ENCODE peak calls at places on chromosomes 2 and 18, in nine cellular contexts. One of them, this sample, is unnamed.

GRCh38 chr2:214077727-214078126 is 333.1 kb upstream of the VWC2L start:
- DNase-seq in PC-3: no peak
- DNase-seq in MM.1S: no peak
- DNase-seq in MCF 10A: no peak
- DNase-seq in GM12865: no peak
- DNase-seq in heart left ventricle: no peak
- DNase-seq in tibial artery: no peak
- DNase-seq in breast epithelium: no peak
- DNase-seq in A673: no peak
- DNase-seq in this sample: no peak

GRCh38 chr2:83058683-83059082 is 1400.4 kb downstream of the SUCLG1 start:
- DNase-seq in MCF 10A: no peak
- DNase-seq in tibial artery: no peak
- DNase-seq in MM.1S: no peak
- DNase-seq in GM12865: no peak
- DNase-seq in A673: no peak
- DNase-seq in PC-3: no peak
- DNase-seq in heart left ventricle: no peak
- DNase-seq in breast epithelium: no peak
- DNase-seq in this sample: no peak

GRCh38 chr2:179954026-179954425 is 53.1 kb downstream of the CWC22 start:
- DNase-seq in MCF 10A: peak
- DNase-seq in GM12865: no peak
- DNase-seq in A673: no peak
- DNase-seq in breast epithelium: no peak
- DNase-seq in MM.1S: no peak
- DNase-seq in PC-3: peak
- DNase-seq in heart left ventricle: no peak
- DNase-seq in tibial artery: no peak
- DNase-seq in this sample: no peak

GRCh38 chr2:226087505-226088365 is 688.2 kb downstream of the NYAP2 start:
- DNase-seq in GM12865: no peak
- DNase-seq in tibial artery: no peak
- DNase-seq in MM.1S: no peak
- DNase-seq in A673: no peak
- DNase-seq in heart left ventricle: no peak
- DNase-seq in PC-3: no peak
- DNase-seq in MCF 10A: peak
- DNase-seq in breast epithelium: no peak
- DNase-seq in this sample: peak

GRCh38 chr2:73776869-73777519 is 2.9 kb downstream of the DUSP11 start:
- DNase-seq in breast epithelium: no peak
- DNase-seq in GM12865: no peak
- DNase-seq in A673: no peak
- DNase-seq in tibial artery: no peak
- DNase-seq in PC-3: peak
- DNase-seq in MCF 10A: peak
- DNase-seq in MM.1S: no peak
- DNase-seq in heart left ventricle: no peak
- DNase-seq in this sample: no peak

GRCh38 chr18:6557470-6558245 is 142.9 kb upstream of the L3MBTL4 start:
- DNase-seq in breast epithelium: no peak
- DNase-seq in PC-3: no peak
- DNase-seq in GM12865: no peak
- DNase-seq in A673: no peak
- DNase-seq in tibial artery: no peak
- DNase-seq in MCF 10A: no peak
- DNase-seq in heart left ventricle: no peak
- DNase-seq in MM.1S: no peak
- DNase-seq in this sample: peak

GRCh38 chr2:101253013-101253712 is 477 bp downstream of the CNOT11 start:
- DNase-seq in A673: peak
- DNase-seq in heart left ventricle: peak
- DNase-seq in breast epithelium: peak
- DNase-seq in GM12865: peak
- DNase-seq in MM.1S: peak
- DNase-seq in MCF 10A: peak
- DNase-seq in tibial artery: peak
- DNase-seq in PC-3: peak
- DNase-seq in this sample: peak

GRCh38 chr2:220959391-220959802 is 612.7 kb downstream of the EPHA4 start:
- DNase-seq in breast epithelium: no peak
- DNase-seq in A673: no peak
- DNase-seq in MM.1S: no peak
- DNase-seq in MCF 10A: no peak
- DNase-seq in heart left ventricle: peak
- DNase-seq in PC-3: peak
- DNase-seq in tibial artery: peak
- DNase-seq in GM12865: no peak
- DNase-seq in this sample: no peak

GRCh38 chr18:29418136-29418535 is 1241.2 kb upstream of the CDH2 start:
- DNase-seq in MM.1S: no peak
- DNase-seq in heart left ventricle: no peak
- DNase-seq in breast epithelium: no peak
- DNase-seq in GM12865: no peak
- DNase-seq in A673: no peak
- DNase-seq in PC-3: peak
- DNase-seq in MCF 10A: no peak
- DNase-seq in tibial artery: no peak
- DNase-seq in this sample: no peak

GRCh38 chr18:3486514-3486913 is 36.5 kb downstream of the TGIF1 start:
- DNase-seq in tibial artery: no peak
- DNase-seq in MCF 10A: no peak
- DNase-seq in heart left ventricle: no peak
- DNase-seq in A673: no peak
- DNase-seq in MM.1S: no peak
- DNase-seq in GM12865: no peak
- DNase-seq in breast epithelium: no peak
- DNase-seq in PC-3: no peak
- DNase-seq in this sample: no peak

GRCh38 chr18:55500316-55501086 is 87.5 kb downstream of the TCF4 start:
- DNase-seq in MCF 10A: peak
- DNase-seq in heart left ventricle: no peak
- DNase-seq in A673: peak
- DNase-seq in GM12865: no peak
- DNase-seq in PC-3: peak
- DNase-seq in tibial artery: no peak
- DNase-seq in MM.1S: no peak
- DNase-seq in breast epithelium: no peak
- DNase-seq in this sample: no peak

GRCh38 chr2:54636425-54637139 is 86.9 kb upstream of the EML6 start:
- DNase-seq in heart left ventricle: no peak
- DNase-seq in breast epithelium: no peak
- DNase-seq in MCF 10A: no peak
- DNase-seq in MM.1S: no peak
- DNase-seq in tibial artery: no peak
- DNase-seq in GM12865: no peak
- DNase-seq in A673: no peak
- DNase-seq in PC-3: no peak
- DNase-seq in this sample: no peak

GRCh38 chr18:49479381-49480137 is 7.5 kb downstream of the C18orf32 start:
- DNase-seq in GM12865: no peak
- DNase-seq in heart left ventricle: no peak
- DNase-seq in PC-3: no peak
- DNase-seq in MCF 10A: no peak
- DNase-seq in tibial artery: no peak
- DNase-seq in A673: no peak
- DNase-seq in MM.1S: no peak
- DNase-seq in breast epithelium: no peak
- DNase-seq in this sample: no peak

GRCh38 chr2:134178109-134178877 is 75.6 kb upstream of the MGAT5 start:
- DNase-seq in A673: no peak
- DNase-seq in GM12865: no peak
- DNase-seq in PC-3: no peak
- DNase-seq in heart left ventricle: no peak
- DNase-seq in breast epithelium: no peak
- DNase-seq in tibial artery: no peak
- DNase-seq in MM.1S: peak
- DNase-seq in MCF 10A: no peak
- DNase-seq in this sample: no peak

GRCh38 chr18:13868501-13869271 is 44.7 kb downstream of the MC5R start:
- DNase-seq in A673: no peak
- DNase-seq in heart left ventricle: no peak
- DNase-seq in MCF 10A: no peak
- DNase-seq in MM.1S: no peak
- DNase-seq in tibial artery: no peak
- DNase-seq in GM12865: no peak
- DNase-seq in PC-3: no peak
- DNase-seq in breast epithelium: no peak
- DNase-seq in this sample: no peak

GRCh38 chr2:227774895-227775842 is 29.5 kb downstream of the SCYGR8 start:
- DNase-seq in PC-3: no peak
- DNase-seq in MCF 10A: no peak
- DNase-seq in A673: no peak
- DNase-seq in MM.1S: no peak
- DNase-seq in tibial artery: no peak
- DNase-seq in GM12865: no peak
- DNase-seq in heart left ventricle: no peak
- DNase-seq in breast epithelium: no peak
- DNase-seq in this sample: no peak

GRCh38 chr2:227772197-227772661 is 26.5 kb downstream of the SCYGR8 start:
- DNase-seq in PC-3: no peak
- DNase-seq in heart left ventricle: no peak
- DNase-seq in GM12865: no peak
- DNase-seq in tibial artery: no peak
- DNase-seq in MM.1S: no peak
- DNase-seq in MCF 10A: no peak
- DNase-seq in breast epithelium: no peak
- DNase-seq in A673: no peak
- DNase-seq in this sample: no peak

GRCh38 chr2:227772932-227773331 is 27.2 kb downstream of the SCYGR8 start:
- DNase-seq in A673: no peak
- DNase-seq in PC-3: no peak
- DNase-seq in heart left ventricle: no peak
- DNase-seq in MCF 10A: no peak
- DNase-seq in MM.1S: no peak
- DNase-seq in breast epithelium: no peak
- DNase-seq in GM12865: no peak
- DNase-seq in tibial artery: no peak
- DNase-seq in this sample: no peak

GRCh38 chr2:227774011-227774624 is 28.4 kb downstream of the SCYGR8 start:
- DNase-seq in MM.1S: no peak
- DNase-seq in MCF 10A: no peak
- DNase-seq in GM12865: peak
- DNase-seq in A673: no peak
- DNase-seq in heart left ventricle: no peak
- DNase-seq in PC-3: peak
- DNase-seq in tibial artery: no peak
- DNase-seq in breast epithelium: no peak
- DNase-seq in this sample: no peak
- TF ChIP-seq CTCF in MM.1S: peak
- TF ChIP-seq CTCF in MCF 10A: no peak
- TF ChIP-seq CTCF in GM12865: peak
- TF ChIP-seq CTCF in A673: peak
- TF ChIP-seq CTCF in heart left ventricle: no peak
- TF ChIP-seq CTCF in PC-3: peak
- TF ChIP-seq CTCF in tibial artery: no peak
- TF ChIP-seq CTCF in breast epithelium: no peak
- TF ChIP-seq CTCF in this sample: no peak

GRCh38 chr18:24428709-24429108 is 2.2 kb downstream of the IMPACT start:
- DNase-seq in MM.1S: no peak
- DNase-seq in tibial artery: no peak
- DNase-seq in breast epithelium: no peak
- DNase-seq in MCF 10A: peak
- DNase-seq in GM12865: no peak
- DNase-seq in heart left ventricle: no peak
- DNase-seq in PC-3: peak
- DNase-seq in A673: no peak
- DNase-seq in this sample: no peak
- TF ChIP-seq CTCF in MM.1S: no peak
- TF ChIP-seq CTCF in tibial artery: no peak
- TF ChIP-seq CTCF in breast epithelium: no peak
- TF ChIP-seq CTCF in MCF 10A: peak
- TF ChIP-seq CTCF in GM12865: no peak
- TF ChIP-seq CTCF in heart left ventricle: no peak
- TF ChIP-seq CTCF in PC-3: peak
- TF ChIP-seq CTCF in A673: no peak
- TF ChIP-seq CTCF in this sample: no peak

DNA sequence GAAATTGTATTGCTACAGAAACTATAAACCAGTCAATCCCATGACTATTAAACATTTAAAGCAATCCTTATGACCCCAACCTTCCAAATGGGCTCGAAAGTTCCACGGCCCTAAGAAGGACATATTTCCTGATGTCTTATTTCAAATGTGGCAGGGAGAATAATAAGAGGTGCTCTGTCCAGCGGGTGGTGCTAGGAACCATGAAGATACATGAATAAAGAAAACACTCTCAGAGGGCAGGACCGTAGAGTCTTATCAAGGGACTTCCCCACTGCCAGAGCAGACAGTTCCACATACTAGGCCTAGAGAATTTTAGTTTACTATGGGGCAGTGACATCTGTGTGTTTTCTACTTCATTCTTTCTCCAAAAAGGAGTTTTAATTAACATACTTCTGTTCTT is 187.1 kb upstream of the PIK3C3 start:
- DNase-seq in GM12865: peak
- DNase-seq in A673: peak
- DNase-seq in PC-3: peak
- DNase-seq in MCF 10A: peak
- DNase-seq in MM.1S: no peak
- DNase-seq in breast epithelium: no peak
- DNase-seq in heart left ventricle: no peak
- DNase-seq in tibial artery: no peak
- DNase-seq in this sample: no peak
- TF ChIP-seq CTCF in GM12865: no peak
- TF ChIP-seq CTCF in A673: peak
- TF ChIP-seq CTCF in PC-3: peak
- TF ChIP-seq CTCF in MCF 10A: peak
- TF ChIP-seq CTCF in MM.1S: no peak
- TF ChIP-seq CTCF in breast epithelium: no peak
- TF ChIP-seq CTCF in heart left ventricle: no peak
- TF ChIP-seq CTCF in tibial artery: no peak
- TF ChIP-seq CTCF in this sample: no peak

GRCh38 chr2:216012133-216012829 is 1.1 kb downstream of the MREG start:
- DNase-seq in tibial artery: no peak
- DNase-seq in PC-3: peak
- DNase-seq in heart left ventricle: no peak
- DNase-seq in MCF 10A: peak
- DNase-seq in A673: no peak
- DNase-seq in GM12865: no peak
- DNase-seq in breast epithelium: no peak
- DNase-seq in MM.1S: no peak
- DNase-seq in this sample: no peak

GRCh38 chr2:216014006-216014405 is 655 bp upstream of the MREG start:
- DNase-seq in heart left ventricle: no peak
- DNase-seq in breast epithelium: no peak
- DNase-seq in MM.1S: no peak
- DNase-seq in A673: no peak
- DNase-seq in PC-3: no peak
- DNase-seq in MCF 10A: no peak
- DNase-seq in tibial artery: no peak
- DNase-seq in GM12865: no peak
- DNase-seq in this sample: no peak

GRCh38 chr2:216012830-216013079 is 596 bp downstream of the MREG start:
- DNase-seq in MM.1S: no peak
- DNase-seq in A673: no peak
- DNase-seq in heart left ventricle: no peak
- DNase-seq in MCF 10A: no peak
- DNase-seq in tibial artery: no peak
- DNase-seq in PC-3: no peak
- DNase-seq in breast epithelium: no peak
- DNase-seq in GM12865: no peak
- DNase-seq in this sample: no peak

GRCh38 chr2:216014986-216015385 is 1.6 kb upstream of the MREG start:
- DNase-seq in heart left ventricle: no peak
- DNase-seq in breast epithelium: no peak
- DNase-seq in PC-3: no peak
- DNase-seq in tibial artery: no peak
- DNase-seq in A673: no peak
- DNase-seq in GM12865: no peak
- DNase-seq in MCF 10A: no peak
- DNase-seq in MM.1S: no peak
- DNase-seq in this sample: no peak

GRCh38 chr2:216013080-216013909 is at the start of gene MREG:
- DNase-seq in heart left ventricle: peak
- DNase-seq in tibial artery: peak
- DNase-seq in breast epithelium: peak
- DNase-seq in A673: peak
- DNase-seq in GM12865: peak
- DNase-seq in MCF 10A: peak
- DNase-seq in PC-3: peak
- DNase-seq in MM.1S: peak
- DNase-seq in this sample: peak
- TF ChIP-seq CTCF in heart left ventricle: peak
- TF ChIP-seq CTCF in tibial artery: peak
- TF ChIP-seq CTCF in breast epithelium: peak
- TF ChIP-seq CTCF in A673: peak
- TF ChIP-seq CTCF in GM12865: peak
- TF ChIP-seq CTCF in MCF 10A: peak
- TF ChIP-seq CTCF in PC-3: peak
- TF ChIP-seq CTCF in MM.1S: peak
- TF ChIP-seq CTCF in this sample: peak